ENCODE peak calls at places on chromosomes 12 and 14, in four cellular contexts. One of them, this sample, is unnamed.

GRCh38 chr12:52350786-52351185 is 16.5 kb downstream of the KRT85 start:
- DNase-seq in WTC11: no peak
- DNase-seq in stimulated activated CD8-positive, alpha-beta memory T cell treated with anti-CD3 and anti-CD28 coated beads, Interleukin-7, amount 100 ng/mL, for 48 hours: no peak
- DNase-seq in Calu3: no peak
- DNase-seq in this sample: no peak

GRCh38 chr12:66538970-66539369 is 139.9 kb downstream of the GRIP1 start:
- DNase-seq in WTC11: peak
- DNase-seq in stimulated activated CD8-positive, alpha-beta memory T cell treated with anti-CD3 and anti-CD28 coated beads, Interleukin-7, amount 100 ng/mL, for 48 hours: no peak
- DNase-seq in Calu3: no peak
- DNase-seq in this sample: no peak

GRCh38 chr14:25050494-25051170 is 685 bp upstream of the STXBP6 start:
- DNase-seq in WTC11: no peak
- DNase-seq in stimulated activated CD8-positive, alpha-beta memory T cell treated with anti-CD3 and anti-CD28 coated beads, Interleukin-7, amount 100 ng/mL, for 48 hours: no peak
- DNase-seq in Calu3: peak
- DNase-seq in this sample: no peak

GRCh38 chr12:91074851-91075250 is 17.0 kb upstream of the KERA start:
- DNase-seq in WTC11: no peak
- DNase-seq in stimulated activated CD8-positive, alpha-beta memory T cell treated with anti-CD3 and anti-CD28 coated beads, Interleukin-7, amount 100 ng/mL, for 48 hours: no peak
- DNase-seq in Calu3: no peak
- DNase-seq in this sample: no peak

GRCh38 chr12:32309811-32310755 is 89.3 kb upstream of the FGD4 start:
- DNase-seq in WTC11: no peak
- DNase-seq in stimulated activated CD8-positive, alpha-beta memory T cell treated with anti-CD3 and anti-CD28 coated beads, Interleukin-7, amount 100 ng/mL, for 48 hours: no peak
- DNase-seq in Calu3: no peak
- DNase-seq in this sample: no peak

GRCh38 chr12:94545937-94546771 is 86.5 kb upstream of the CEP83 start:
- DNase-seq in WTC11: peak
- DNase-seq in stimulated activated CD8-positive, alpha-beta memory T cell treated with anti-CD3 and anti-CD28 coated beads, Interleukin-7, amount 100 ng/mL, for 48 hours: no peak
- DNase-seq in Calu3: peak
- DNase-seq in this sample: peak

GRCh38 chr12:52235001-52235760 is 2.1 kb downstream of the KRT7 start:
- DNase-seq in WTC11: no peak
- DNase-seq in stimulated activated CD8-positive, alpha-beta memory T cell treated with anti-CD3 and anti-CD28 coated beads, Interleukin-7, amount 100 ng/mL, for 48 hours: no peak
- DNase-seq in Calu3: peak
- DNase-seq in this sample: no peak

GRCh38 chr12:43315961-43316360 is 236.0 kb downstream of the ADAMTS20 start:
- DNase-seq in WTC11: no peak
- DNase-seq in stimulated activated CD8-positive, alpha-beta memory T cell treated with anti-CD3 and anti-CD28 coated beads, Interleukin-7, amount 100 ng/mL, for 48 hours: no peak
- DNase-seq in Calu3: no peak
- DNase-seq in this sample: no peak

GRCh38 chr14:72708708-72709475 is 185.0 kb downstream of the DPF3 start:
- DNase-seq in WTC11: no peak
- DNase-seq in stimulated activated CD8-positive, alpha-beta memory T cell treated with anti-CD3 and anti-CD28 coated beads, Interleukin-7, amount 100 ng/mL, for 48 hours: peak
- DNase-seq in Calu3: peak
- DNase-seq in this sample: no peak